ENCODE peak calls at places on chromosome 9, in nine cellular contexts. P is BE2C, V is heart right ventricle, X is astrocyte of the cerebellum, Y is cardiac fibroblast, M is psoas muscle, B is stomach, A is fibroblast of villous mesenchyme, D is choroid plexus epithelial cell. J is an unnamed sample.

GRCh38 chr9:93224591-93224990 is 40.7 kb downstream of the WNK2 start:
- DNase-seq in P (no peak), V (no peak), X (no peak), Y (no peak), M (no peak), B (no peak), A (no peak), D (no peak), J (no peak)

GRCh38 chr9:125432715-125433385 is 171.2 kb downstream of the GAPVD1 start:
- DNase-seq in P (no peak), V (no peak), X (no peak), Y (no peak), M (no peak), B (no peak), A (no peak), D (no peak), J (no peak)

GRCh38 chr9:4425358-4426045 is 64.8 kb upstream of the SLC1A1 start:
- DNase-seq in P (no peak), V (no peak), X (no peak), Y (peak), M (no peak), B (no peak), A (no peak), D (peak), J (no peak)

GRCh38 chr9:111604054-111604615 is 4.7 kb upstream of the PTGR1 start:
- DNase-seq in P (no peak), V (no peak), X (no peak), Y (no peak), M (no peak), B (no peak), A (no peak), D (no peak), J (no peak)

GRCh38 chr9:34675048-34675714 is 12.7 kb upstream of the CCL27 start:
- DNase-seq in P (peak), V (peak), X (peak), Y (peak), M (peak), B (peak), A (peak), D (peak), J (no peak)

GRCh38 chr9:13397220-13397619 is 117.7 kb upstream of the MPDZ start:
- DNase-seq in P (no peak), V (no peak), X (no peak), Y (no peak), M (no peak), B (no peak), A (no peak), D (no peak), J (no peak)

GRCh38 chr9:113580041-113580953 is 116.8 kb downstream of the RGS3 start:
- DNase-seq in P (no peak), V (peak), X (no peak), Y (peak), M (peak), B (peak), A (no peak), D (peak), J (no peak)

GRCh38 chr9:98185611-98186171 is 6.7 kb downstream of the CORO2A start:
- DNase-seq in P (peak), V (no peak), X (no peak), Y (peak), M (no peak), B (no peak), A (no peak), D (no peak), J (no peak)

GRCh38 chr9:78032599-78033457 is 1.2 kb upstream of the GNAQ start:
- DNase-seq in P (no peak), V (no peak), X (no peak), Y (no peak), M (no peak), B (no peak), A (no peak), D (no peak), J (no peak)

GRCh38 chr9:16445141-16445920 is 425.1 kb downstream of the BNC2 start:
- DNase-seq in P (no peak), V (no peak), X (no peak), Y (peak), M (no peak), B (no peak), A (peak), D (peak), J (no peak)

GRCh38 chr9:107284636-107285035 is 1.6 kb downstream of the RAD23B start:
- DNase-seq in P (no peak), V (no peak), X (no peak), Y (no peak), M (no peak), B (no peak), A (no peak), D (no peak), J (no peak)

GRCh38 chr9:12972608-12973589 is 198.1 kb downstream of the LURAP1L start:
- DNase-seq in P (no peak), V (peak), X (peak), Y (peak), M (no peak), B (peak), A (peak), D (no peak), J (no peak)

GRCh38 chr9:121837113-121838010 is 185.9 kb downstream of the DAB2IP start:
- DNase-seq in P (no peak), V (peak), X (no peak), Y (peak), M (no peak), B (peak), A (peak), D (peak), J (no peak)

GRCh38 chr9:33893861-33894260 is 76.9 kb downstream of the UBE2R2 start:
- DNase-seq in P (no peak), V (no peak), X (no peak), Y (no peak), M (no peak), B (no peak), A (no peak), D (no peak), J (no peak)

GRCh38 chr9:134775552-134775951 is 105.1 kb upstream of the FCN2 start:
- DNase-seq in P (no peak), V (no peak), X (peak), Y (peak), M (no peak), B (no peak), A (peak), D (peak), J (peak)

GRCh38 chr9:136107953-136108647 is 10.6 kb downstream of the TMEM250 start:
- DNase-seq in P (peak), V (no peak), X (no peak), Y (no peak), M (no peak), B (no peak), A (no peak), D (no peak), J (no peak)

GRCh38 chr9:72646061-72646460 is 124.7 kb downstream of the TMC1 start:
- DNase-seq in P (no peak), V (no peak), X (no peak), Y (no peak), M (no peak), B (no peak), A (no peak), D (no peak), J (no peak)

GRCh38 chr9:95477885-95478790 is 38.6 kb downstream of the PTCH1 start:
- DNase-seq in P (no peak), V (no peak), X (no peak), Y (no peak), M (no peak), B (no peak), A (peak), D (no peak), J (no peak)

GRCh38 chr9:74362423-74362822 is 134.7 kb upstream of the RORB start:
- DNase-seq in P (no peak), V (no peak), X (no peak), Y (no peak), M (no peak), B (no peak), A (no peak), D (no peak), J (no peak)

GRCh38 chr9:136526625-136527066 is 19.2 kb downstream of the NOTCH1 start:
- DNase-seq in P (no peak), V (no peak), X (no peak), Y (no peak), M (no peak), B (peak), A (no peak), D (no peak), J (no peak)

GRCh38 chr9:120885968-120886367 is 9.0 kb upstream of the PHF19 start:
- DNase-seq in P (no peak), V (no peak), X (no peak), Y (no peak), M (no peak), B (no peak), A (peak), D (no peak), J (no peak)

GRCh38 chr9:126699401-126699851 is 85.7 kb downstream of the LMX1B start:
- DNase-seq in P (no peak), V (no peak), X (no peak), Y (no peak), M (no peak), B (no peak), A (no peak), D (no peak), J (no peak)

GRCh38 chr9:35903049-35903448 is 3.0 kb upstream of the HRCT1 start:
- DNase-seq in P (peak), V (peak), X (no peak), Y (peak), M (no peak), B (no peak), A (peak), D (peak), J (no peak)

GRCh38 chr9:77011973-77012817 is 7.3 kb upstream of the FOXB2 start:
- DNase-seq in P (peak), V (peak), X (no peak), Y (peak), M (peak), B (peak), A (peak), D (peak), J (no peak)

GRCh38 chr9:18122156-18122555 is 351.8 kb upstream of the ADAMTSL1 start:
- DNase-seq in P (no peak), V (no peak), X (no peak), Y (peak), M (no peak), B (no peak), A (peak), D (peak), J (no peak)

GRCh38 chr9:93645149-93645889 is 68.9 kb downstream of the PHF2 start:
- DNase-seq in P (no peak), V (no peak), X (no peak), Y (no peak), M (no peak), B (peak), A (no peak), D (no peak), J (no peak)

GRCh38 chr9:4833781-4834560 is 41.2 kb downstream of the RCL1 start:
- DNase-seq in P (no peak), V (no peak), X (no peak), Y (peak), M (no peak), B (no peak), A (peak), D (peak), J (no peak)

GRCh38 chr9:87667164-87667738 is 58.7 kb upstream of the CTSL start:
- DNase-seq in P (no peak), V (no peak), X (no peak), Y (peak), M (no peak), B (no peak), A (no peak), D (no peak), J (no peak)

GRCh38 chr9:108709126-108709525 is 146.7 kb downstream of the ACTL7B start:
- DNase-seq in P (no peak), V (no peak), X (no peak), Y (no peak), M (no peak), B (no peak), A (no peak), D (no peak), J (no peak)

GRCh38 chr9:92808726-92809451 is 44.3 kb upstream of the BICD2 start:
- DNase-seq in P (peak), V (peak), X (peak), Y (peak), M (peak), B (peak), A (peak), D (peak), J (no peak)

GRCh38 chr9:107749787-107750444 is 260.3 kb upstream of the KLF4 start:
- DNase-seq in P (peak), V (peak), X (peak), Y (peak), M (peak), B (peak), A (peak), D (peak), J (peak)

GRCh38 chr9:135101068-135101410 is 13.6 kb downstream of the OLFM1 start:
- DNase-seq in P (no peak), V (no peak), X (no peak), Y (no peak), M (no peak), B (no peak), A (no peak), D (no peak), J (no peak)

GRCh38 chr9:69221036-69221435 is 47.0 kb downstream of the TJP2 start:
- DNase-seq in P (peak), V (no peak), X (no peak), Y (no peak), M (no peak), B (no peak), A (no peak), D (no peak), J (no peak)

GRCh38 chr9:135339378-135339973 is 140.1 kb upstream of the PPP1R26 start:
- DNase-seq in P (peak), V (no peak), X (no peak), Y (no peak), M (no peak), B (no peak), A (no peak), D (no peak), J (no peak)

GRCh38 chr9:121121582-121122087 is 46.9 kb downstream of the CNTRL start:
- DNase-seq in P (peak), V (peak), X (peak), Y (peak), M (peak), B (peak), A (peak), D (peak), J (peak)

GRCh38 chr9:72271617-72272478 is 93.2 kb downstream of the ZFAND5 start:
- DNase-seq in P (peak), V (peak), X (peak), Y (peak), M (no peak), B (peak), A (peak), D (peak), J (no peak)

GRCh38 chr9:114163517-114163924 is 8.2 kb downstream of the COL27A1 start:
- DNase-seq in P (no peak), V (peak), X (no peak), Y (peak), M (peak), B (peak), A (peak), D (peak), J (no peak)

GRCh38 chr9:137379761-137380161 is 43.2 kb downstream of the EXD3 start:
- DNase-seq in P (no peak), V (no peak), X (no peak), Y (no peak), M (peak), B (no peak), A (no peak), D (no peak), J (no peak)

GRCh38 chr9:16385590-16386578 is 484.6 kb downstream of the BNC2 start:
- DNase-seq in P (no peak), V (no peak), X (peak), Y (peak), M (no peak), B (no peak), A (peak), D (peak), J (no peak)

GRCh38 chr9:134318481-134318891 is 7.8 kb upstream of the RXRA start:
- DNase-seq in P (no peak), V (no peak), X (no peak), Y (no peak), M (no peak), B (no peak), A (no peak), D (peak), J (no peak)

GRCh38 chr9:91491624-91492023 is 68.0 kb upstream of the NFIL3 start:
- DNase-seq in P (no peak), V (no peak), X (no peak), Y (no peak), M (no peak), B (no peak), A (no peak), D (no peak), J (no peak)

GRCh38 chr9:91495450-91495849 is 71.8 kb upstream of the NFIL3 start:
- DNase-seq in P (no peak), V (no peak), X (peak), Y (peak), M (no peak), B (no peak), A (peak), D (peak), J (peak)

GRCh38 chr9:91492237-91492636 is 68.6 kb upstream of the NFIL3 start:
- DNase-seq in P (no peak), V (no peak), X (no peak), Y (no peak), M (no peak), B (no peak), A (no peak), D (no peak), J (no peak)

GRCh38 chr9:91496351-91496750 is 72.7 kb upstream of the NFIL3 start:
- DNase-seq in P (no peak), V (no peak), X (no peak), Y (no peak), M (no peak), B (no peak), A (no peak), D (no peak), J (no peak)

GRCh38 chr9:91494751-91495150 is 71.1 kb upstream of the NFIL3 start:
- DNase-seq in P (no peak), V (no peak), X (no peak), Y (no peak), M (no peak), B (no peak), A (peak), D (no peak), J (no peak)
- H3K4me3 ChIP-seq in P (no peak), V (no peak), X (no peak), Y (no peak), M (no peak), B (no peak), A (no peak), D (no peak), J (no peak)

GRCh38 chr9:37377688-37378612 is 44.5 kb upstream of the GRHPR start:
- DNase-seq in P (no peak), V (no peak), X (no peak), Y (no peak), M (no peak), B (no peak), A (no peak), D (no peak), J (no peak)
- H3K4me3 ChIP-seq in P (no peak), V (no peak), X (no peak), Y (no peak), M (no peak), B (no peak), A (no peak), D (no peak), J (no peak)

DNA sequence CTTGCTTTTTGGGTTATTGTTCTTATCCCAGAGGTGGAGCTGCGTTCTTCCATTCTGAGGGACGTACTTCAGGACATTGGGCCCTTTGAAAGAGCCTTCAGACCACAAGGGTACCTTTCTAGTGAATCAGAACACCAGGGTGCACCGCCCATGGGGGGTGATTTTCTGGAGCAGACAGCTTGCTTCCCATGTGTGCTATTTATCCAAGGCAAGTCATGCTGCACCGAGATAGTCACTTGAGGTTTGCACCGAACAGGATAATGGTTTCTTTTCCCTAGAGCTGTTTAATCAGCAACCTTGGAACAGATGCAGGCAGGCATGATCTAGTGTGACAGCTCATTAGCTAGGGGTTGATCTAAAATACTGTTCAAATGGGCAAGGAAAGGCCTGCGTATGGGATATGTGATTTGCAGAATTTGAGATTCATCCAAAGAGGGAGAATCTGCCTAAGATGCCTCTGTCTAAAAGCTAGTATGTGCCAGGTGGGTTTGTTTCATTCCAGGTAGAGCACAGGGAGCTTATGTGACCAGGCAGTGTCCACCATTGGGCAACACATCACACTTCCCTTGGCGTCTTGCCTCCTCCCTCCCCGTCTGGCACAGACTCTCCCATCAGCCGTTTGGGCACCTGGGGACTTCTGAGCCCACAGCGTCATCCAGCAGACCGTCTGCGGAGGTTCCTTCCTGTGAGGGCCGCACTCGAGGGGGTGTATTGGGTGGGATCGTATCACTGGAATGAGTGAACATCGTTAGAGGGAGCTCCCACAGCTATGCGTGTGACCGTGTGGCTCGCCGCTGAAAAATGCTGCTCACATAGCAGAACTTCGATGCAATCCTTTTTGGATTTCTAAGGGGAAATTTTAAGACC is 23.0 kb downstream of the ABL1 start:
- DNase-seq in P (no peak), V (peak), X (peak), Y (peak), M (peak), B (no peak), A (peak), D (peak), J (peak)
- H3K4me3 ChIP-seq in P (no peak), V (no peak), X (no peak), Y (no peak), M (no peak), B (no peak), A (no peak), D (no peak), J (no peak)

GRCh38 chr9:104745852-104746251 is 1.6 kb upstream of the NIPSNAP3A start:
- DNase-seq in P (no peak), V (no peak), X (no peak), Y (no peak), M (no peak), B (no peak), A (no peak), D (no peak), J (no peak)
- H3K4me3 ChIP-seq in P (no peak), V (no peak), X (no peak), Y (no peak), M (no peak), B (no peak), A (no peak), D (no peak), J (no peak)